ENCODE peak calls at places on chromosome 3, in five cellular contexts. One of them, this sample, is unnamed.

GRCh38 chr3:183664913-183665381 is 29.5 kb downstream of the KLHL24 start:
- DNase-seq in CD8-positive, alpha-beta T cell: no peak
- DNase-seq in right cardiac atrium: no peak
- DNase-seq in neural progenitor cell: no peak
- DNase-seq in thyroid gland: no peak
- DNase-seq in this sample: no peak

GRCh38 chr3:111910806-111911205 is 51.7 kb downstream of the PHLDB2 start:
- DNase-seq in thyroid gland: no peak
- DNase-seq in right cardiac atrium: no peak
- DNase-seq in neural progenitor cell: no peak
- DNase-seq in CD8-positive, alpha-beta T cell: no peak
- DNase-seq in this sample: no peak

GRCh38 chr3:53342353-53342752 is 5.0 kb downstream of the DCP1A start:
- DNase-seq in right cardiac atrium: no peak
- DNase-seq in neural progenitor cell: no peak
- DNase-seq in thyroid gland: peak; percentile 50
- DNase-seq in CD8-positive, alpha-beta T cell: no peak
- DNase-seq in this sample: no peak

GRCh38 chr3:168877899-168878298 is 782.2 kb upstream of the GOLIM4 start:
- DNase-seq in neural progenitor cell: no peak
- DNase-seq in thyroid gland: no peak
- DNase-seq in right cardiac atrium: no peak
- DNase-seq in CD8-positive, alpha-beta T cell: no peak
- DNase-seq in this sample: no peak

GRCh38 chr3:14646589-14647413 is 4.8 kb upstream of the CCDC174 start:
- DNase-seq in neural progenitor cell: peak; percentile 7
- DNase-seq in thyroid gland: no peak
- DNase-seq in right cardiac atrium: no peak
- DNase-seq in CD8-positive, alpha-beta T cell: no peak
- DNase-seq in this sample: no peak

GRCh38 chr3:26657406-26657976 is 34.9 kb downstream of the LRRC3B start:
- DNase-seq in CD8-positive, alpha-beta T cell: no peak
- DNase-seq in neural progenitor cell: no peak
- DNase-seq in thyroid gland: no peak
- DNase-seq in right cardiac atrium: no peak
- DNase-seq in this sample: no peak

GRCh38 chr3:56952846-56953245 is 107.6 kb upstream of the SPATA12 start:
- DNase-seq in thyroid gland: no peak
- DNase-seq in right cardiac atrium: no peak
- DNase-seq in neural progenitor cell: no peak
- DNase-seq in CD8-positive, alpha-beta T cell: no peak
- DNase-seq in this sample: no peak

GRCh38 chr3:179921500-179921899 is 115.2 kb downstream of the PEX5L start:
- DNase-seq in right cardiac atrium: no peak
- DNase-seq in neural progenitor cell: no peak
- DNase-seq in thyroid gland: no peak
- DNase-seq in CD8-positive, alpha-beta T cell: no peak
- DNase-seq in this sample: no peak

GRCh38 chr3:18223591-18224338 is 201.4 kb downstream of the SATB1 start:
- DNase-seq in CD8-positive, alpha-beta T cell: no peak
- DNase-seq in neural progenitor cell: no peak
- DNase-seq in thyroid gland: no peak
- DNase-seq in right cardiac atrium: no peak
- DNase-seq in this sample: no peak

GRCh38 chr3:183158552-183159006 is 4.0 kb downstream of the LAMP3 start:
- DNase-seq in CD8-positive, alpha-beta T cell: no peak
- DNase-seq in neural progenitor cell: no peak
- DNase-seq in right cardiac atrium: no peak
- DNase-seq in thyroid gland: no peak
- DNase-seq in this sample: no peak

GRCh38 chr3:196837819-196838420 is 29.8 kb upstream of the SENP5 start:
- DNase-seq in neural progenitor cell: peak; percentile 70
- DNase-seq in CD8-positive, alpha-beta T cell: peak; percentile 74
- DNase-seq in thyroid gland: peak; percentile 68
- DNase-seq in right cardiac atrium: peak; percentile 72
- DNase-seq in this sample: peak; percentile 75

GRCh38 chr3:145704020-145704419 is 457.0 kb downstream of the PLOD2 start:
- DNase-seq in right cardiac atrium: no peak
- DNase-seq in neural progenitor cell: no peak
- DNase-seq in thyroid gland: no peak
- DNase-seq in CD8-positive, alpha-beta T cell: no peak
- DNase-seq in this sample: no peak

GRCh38 chr3:126721246-126721645 is 17.2 kb downstream of the CHCHD6 start:
- DNase-seq in right cardiac atrium: no peak
- DNase-seq in CD8-positive, alpha-beta T cell: no peak
- DNase-seq in thyroid gland: no peak
- DNase-seq in neural progenitor cell: no peak
- DNase-seq in this sample: no peak

GRCh38 chr3:11553436-11554235 is 90.1 kb downstream of the VGLL4 start:
- DNase-seq in CD8-positive, alpha-beta T cell: no peak
- DNase-seq in neural progenitor cell: no peak
- DNase-seq in right cardiac atrium: peak; percentile 88
- DNase-seq in thyroid gland: no peak
- DNase-seq in this sample: peak; percentile 81

GRCh38 chr3:11555823-11556222 is 87.9 kb downstream of the VGLL4 start:
- DNase-seq in thyroid gland: no peak
- DNase-seq in CD8-positive, alpha-beta T cell: no peak
- DNase-seq in neural progenitor cell: no peak
- DNase-seq in right cardiac atrium: no peak
- DNase-seq in this sample: no peak

GRCh38 chr3:11554236-11554610 is 89.5 kb downstream of the VGLL4 start:
- DNase-seq in right cardiac atrium: no peak
- DNase-seq in CD8-positive, alpha-beta T cell: no peak
- DNase-seq in neural progenitor cell: no peak
- DNase-seq in thyroid gland: no peak
- DNase-seq in this sample: no peak

GRCh38 chr3:11555211-11555782 is 88.4 kb downstream of the VGLL4 start:
- DNase-seq in thyroid gland: no peak
- DNase-seq in CD8-positive, alpha-beta T cell: no peak
- DNase-seq in neural progenitor cell: no peak
- DNase-seq in right cardiac atrium: peak; percentile 73
- DNase-seq in this sample: peak; percentile 41

GRCh38 chr3:11554666-11555065 is 89.0 kb downstream of the VGLL4 start:
- DNase-seq in neural progenitor cell: no peak
- DNase-seq in right cardiac atrium: no peak
- DNase-seq in thyroid gland: no peak
- DNase-seq in CD8-positive, alpha-beta T cell: no peak
- DNase-seq in this sample: no peak
- H3K27ac ChIP-seq in neural progenitor cell: no peak overlapping the region
- H3K27ac ChIP-seq in right cardiac atrium: no peak overlapping the region
- H3K27ac ChIP-seq in thyroid gland: no peak overlapping the region
- H3K27ac ChIP-seq in CD8-positive, alpha-beta T cell: no peak overlapping the region
- H3K27ac ChIP-seq in this sample: peak overlapping the region; percentile 5

GRCh38 chr3:64133272-64133671 is 92.0 kb downstream of the PRICKLE2 start:
- DNase-seq in right cardiac atrium: no peak
- DNase-seq in CD8-positive, alpha-beta T cell: no peak
- DNase-seq in thyroid gland: no peak
- DNase-seq in neural progenitor cell: peak; percentile 31
- DNase-seq in this sample: no peak

GRCh38 chr3:64131755-64132154 is 93.5 kb downstream of the PRICKLE2 start:
- DNase-seq in CD8-positive, alpha-beta T cell: no peak
- DNase-seq in thyroid gland: no peak
- DNase-seq in right cardiac atrium: no peak
- DNase-seq in neural progenitor cell: no peak
- DNase-seq in this sample: no peak

GRCh38 chr3:64130436-64130835 is 94.8 kb downstream of the PRICKLE2 start:
- DNase-seq in thyroid gland: no peak
- DNase-seq in right cardiac atrium: no peak
- DNase-seq in neural progenitor cell: no peak
- DNase-seq in CD8-positive, alpha-beta T cell: no peak
- DNase-seq in this sample: no peak

GRCh38 chr3:64134882-64135281 is 90.4 kb downstream of the PRICKLE2 start:
- DNase-seq in thyroid gland: no peak
- DNase-seq in CD8-positive, alpha-beta T cell: no peak
- DNase-seq in right cardiac atrium: no peak
- DNase-seq in neural progenitor cell: no peak
- DNase-seq in this sample: no peak

DNA sequence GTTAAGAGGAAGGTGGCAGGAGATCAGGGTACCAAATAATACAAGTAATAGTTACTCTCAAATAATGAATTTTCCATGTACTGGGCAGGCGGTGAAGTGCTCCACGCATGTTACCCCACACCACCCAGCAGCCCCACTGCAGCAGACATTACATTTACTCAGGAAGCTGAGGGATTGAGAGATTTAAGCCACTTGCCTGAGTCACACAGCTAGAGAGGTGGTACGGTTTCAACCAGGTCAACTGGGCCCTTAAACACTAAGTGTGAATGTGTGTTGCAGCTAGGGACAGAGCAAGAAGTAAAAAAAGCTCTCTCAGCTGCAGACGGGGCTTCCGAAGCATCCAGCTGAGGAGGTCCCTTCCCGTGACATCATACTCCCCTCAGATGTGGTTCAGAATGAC is 91.3 kb downstream of the PRICKLE2 start:
- DNase-seq in neural progenitor cell: no peak
- DNase-seq in CD8-positive, alpha-beta T cell: no peak
- DNase-seq in right cardiac atrium: no peak
- DNase-seq in thyroid gland: no peak
- DNase-seq in this sample: no peak
- H3K4me1 ChIP-seq in neural progenitor cell: peaks cover 17% of the 10 kb centered on the region
- H3K4me1 ChIP-seq in CD8-positive, alpha-beta T cell: no peaks in the 10 kb centered on the region
- H3K4me1 ChIP-seq in right cardiac atrium: peaks cover 4% of the 10 kb centered on the region
- H3K4me1 ChIP-seq in thyroid gland: peaks cover 3% of the 10 kb centered on the region
- H3K4me1 ChIP-seq in this sample: no peaks in the 10 kb centered on the region

GRCh38 chr3:101850327-101851048 is 1.2 kb downstream of the NFKBIZ start:
- DNase-seq in neural progenitor cell: peak; percentile 6
- DNase-seq in CD8-positive, alpha-beta T cell: peak; percentile 40
- DNase-seq in thyroid gland: no peak
- DNase-seq in right cardiac atrium: no peak
- DNase-seq in this sample: no peak
- H3K27ac ChIP-seq in neural progenitor cell: no peak overlapping the region
- H3K27ac ChIP-seq in CD8-positive, alpha-beta T cell: peak overlapping the region; percentile 96
- H3K27ac ChIP-seq in thyroid gland: peak overlapping the region; percentile 96
- H3K27ac ChIP-seq in right cardiac atrium: peak overlapping the region; percentile 100
- H3K27ac ChIP-seq in this sample: peak overlapping the region; percentile 95

GRCh38 chr3:69214241-69214640 is 91.8 kb upstream of the LMOD3 start:
- DNase-seq in CD8-positive, alpha-beta T cell: no peak
- DNase-seq in right cardiac atrium: no peak
- DNase-seq in neural progenitor cell: no peak
- DNase-seq in thyroid gland: no peak
- DNase-seq in this sample: no peak
- H3K4me1 ChIP-seq in CD8-positive, alpha-beta T cell: no peaks in the 10 kb centered on the region
- H3K4me1 ChIP-seq in right cardiac atrium: no peaks in the 10 kb centered on the region
- H3K4me1 ChIP-seq in neural progenitor cell: no peaks in the 10 kb centered on the region
- H3K4me1 ChIP-seq in thyroid gland: no peaks in the 10 kb centered on the region
- H3K4me1 ChIP-seq in this sample: no peaks in the 10 kb centered on the region

GRCh38 chr3:125187599-125187910 is 25.0 kb downstream of the SLC12A8 start:
- DNase-seq in right cardiac atrium: no peak
- DNase-seq in thyroid gland: no peak
- DNase-seq in CD8-positive, alpha-beta T cell: no peak
- DNase-seq in neural progenitor cell: no peak
- DNase-seq in this sample: no peak
- H3K27ac ChIP-seq in right cardiac atrium: no peak overlapping the region
- H3K27ac ChIP-seq in thyroid gland: no peak overlapping the region
- H3K27ac ChIP-seq in CD8-positive, alpha-beta T cell: no peak overlapping the region
- H3K27ac ChIP-seq in neural progenitor cell: no peak overlapping the region
- H3K27ac ChIP-seq in this sample: no peak overlapping the region

GRCh38 chr3:153161138-153161713 is 800 bp upstream of the RAP2B start:
- DNase-seq in thyroid gland: peak; percentile 97
- DNase-seq in neural progenitor cell: peak; percentile 99
- DNase-seq in CD8-positive, alpha-beta T cell: peak; percentile 90
- DNase-seq in right cardiac atrium: peak; percentile 97
- DNase-seq in this sample: peak; percentile 98

GRCh38 chr3:153158961-153159735 is 2.9 kb upstream of the RAP2B start:
- DNase-seq in thyroid gland: no peak
- DNase-seq in right cardiac atrium: no peak
- DNase-seq in neural progenitor cell: no peak
- DNase-seq in CD8-positive, alpha-beta T cell: no peak
- DNase-seq in this sample: no peak

GRCh38 chr3:153158184-153158583 is 3.8 kb upstream of the RAP2B start:
- DNase-seq in neural progenitor cell: no peak
- DNase-seq in thyroid gland: no peak
- DNase-seq in right cardiac atrium: no peak
- DNase-seq in CD8-positive, alpha-beta T cell: no peak
- DNase-seq in this sample: no peak

GRCh38 chr3:153160451-153161137 is 1.4 kb upstream of the RAP2B start:
- DNase-seq in neural progenitor cell: peak; percentile 92
- DNase-seq in right cardiac atrium: peak; percentile 89
- DNase-seq in thyroid gland: peak; percentile 73
- DNase-seq in CD8-positive, alpha-beta T cell: peak; percentile 73
- DNase-seq in this sample: peak; percentile 71

DNA sequence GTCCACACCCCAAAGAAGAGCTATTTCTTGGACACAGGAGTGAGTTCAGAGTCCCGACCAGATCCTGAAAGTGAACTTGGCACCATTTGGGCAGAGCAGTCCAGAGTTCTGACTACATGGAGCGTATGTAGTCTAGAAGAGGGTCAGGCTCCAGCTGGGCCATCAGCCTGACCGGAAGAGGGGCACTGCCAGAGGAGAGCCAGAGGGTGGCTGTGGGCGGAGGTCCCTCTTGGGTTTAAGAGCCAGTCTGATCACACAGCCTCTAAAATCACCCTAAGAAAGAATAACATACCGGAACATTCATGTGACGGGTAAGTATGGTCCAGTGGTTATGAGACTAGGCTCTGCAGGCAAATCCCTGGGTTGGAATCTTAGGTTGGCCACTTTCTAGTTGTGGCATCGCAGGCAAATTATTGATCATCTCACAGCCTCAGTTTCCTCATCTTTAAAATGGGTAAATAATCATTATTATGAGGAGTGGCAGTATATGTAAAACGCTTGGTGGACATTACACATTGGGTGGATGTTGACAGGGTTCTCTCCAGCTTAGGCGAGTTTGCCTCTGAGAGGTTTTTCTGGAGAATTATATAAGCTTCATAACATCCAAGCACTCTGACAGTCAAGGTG is 2.1 kb upstream of the RAP2B start:
- DNase-seq in right cardiac atrium: no peak
- DNase-seq in neural progenitor cell: no peak
- DNase-seq in thyroid gland: no peak
- DNase-seq in CD8-positive, alpha-beta T cell: no peak
- DNase-seq in this sample: no peak
- H3K4me1 ChIP-seq in right cardiac atrium: no peaks in the 10 kb centered on the region
- H3K4me1 ChIP-seq in neural progenitor cell: peaks cover 7% of the 10 kb centered on the region
- H3K4me1 ChIP-seq in thyroid gland: peaks cover 12% of the 10 kb centered on the region
- H3K4me1 ChIP-seq in CD8-positive, alpha-beta T cell: peaks cover 13% of the 10 kb centered on the region
- H3K4me1 ChIP-seq in this sample: no peaks in the 10 kb centered on the region

DNA sequence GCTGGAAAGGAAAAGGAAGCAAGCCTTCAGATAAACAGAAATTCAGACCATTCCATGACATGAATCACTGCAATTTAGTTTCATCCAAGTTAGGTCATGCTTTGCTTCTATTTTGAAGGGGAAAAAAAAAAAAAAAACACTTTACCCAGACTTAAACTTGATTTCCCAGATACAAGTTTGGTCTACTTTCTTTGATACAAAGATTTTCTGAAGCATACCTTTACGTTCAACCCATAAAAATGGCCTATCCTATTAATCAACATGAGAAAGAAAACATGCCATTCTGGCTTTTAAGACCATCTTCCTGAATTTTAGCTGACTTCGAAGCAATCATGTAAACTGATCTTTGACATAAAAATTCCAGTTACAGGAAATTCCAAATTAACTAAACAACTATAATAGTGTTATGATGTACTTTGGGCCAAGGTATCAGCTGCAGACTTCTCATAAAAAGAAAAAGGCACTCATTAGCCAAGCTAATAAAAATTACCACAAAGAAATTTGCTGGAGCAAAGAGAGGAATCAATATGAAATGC is 12.6 kb downstream of the OSBPL10 start:
- DNase-seq in neural progenitor cell: no peak
- DNase-seq in CD8-positive, alpha-beta T cell: no peak
- DNase-seq in right cardiac atrium: no peak
- DNase-seq in thyroid gland: no peak
- DNase-seq in this sample: no peak
- H3K27ac ChIP-seq in neural progenitor cell: peak overlapping the region; percentile 69
- H3K27ac ChIP-seq in CD8-positive, alpha-beta T cell: no peak overlapping the region
- H3K27ac ChIP-seq in right cardiac atrium: no peak overlapping the region
- H3K27ac ChIP-seq in thyroid gland: peak overlapping the region; percentile 3
- H3K27ac ChIP-seq in this sample: no peak overlapping the region